ENCODE peak calls at places on chromosomes 6 and 20, in seven cellular contexts. X, Y, L, W, U, S and Q are unnamed samples.

GRCh38 chr6:40803897-40804702 is 216.9 kb upstream of the LRFN2 start:
- DNase-seq in X (no peak), Y (no peak), L (no peak), W (no peak), U (no peak), S (no peak), Q (no peak)

GRCh38 chr20:58094160-58094559 is 134.3 kb downstream of the ANKRD60 start:
- DNase-seq in X (no peak), Y (no peak), L (no peak), W (no peak), U (no peak), S (no peak), Q (no peak)

GRCh38 chr20:45098096-45098773 is 2.7 kb downstream of the KCNS1 start:
- DNase-seq in X (peak), Y (no peak), L (no peak), W (no peak), U (no peak), S (peak), Q (no peak)

GRCh38 chr6:135094403-135094821 is 39.8 kb upstream of the HBS1L start:
- DNase-seq in X (no peak), Y (no peak), L (peak), W (no peak), U (no peak), S (peak), Q (no peak)

GRCh38 chr6:32906539-32906938 is 34.3 kb downstream of the HLA-DMB start:
- DNase-seq in X (no peak), Y (no peak), L (no peak), W (no peak), U (no peak), S (no peak), Q (no peak)

GRCh38 chr6:73606428-73606827 is 47.4 kb downstream of the SLC17A5 start:
- DNase-seq in X (no peak), Y (no peak), L (no peak), W (no peak), U (no peak), S (no peak), Q (no peak)

GRCh38 chr20:54475334-54476287 is at the start of gene DOK5:
- DNase-seq in X (no peak), Y (no peak), L (no peak), W (no peak), U (no peak), S (no peak), Q (no peak)

GRCh38 chr6:340991-341827 is 48.9 kb downstream of the DUSP22 start:
- DNase-seq in X (peak), Y (no peak), L (no peak), W (peak), U (no peak), S (no peak), Q (peak)

GRCh38 chr20:2173186-2173585 is 71.6 kb downstream of the STK35 start:
- DNase-seq in X (no peak), Y (no peak), L (no peak), W (no peak), U (no peak), S (no peak), Q (no peak)

GRCh38 chr6:4581468-4582420 is 194.5 kb upstream of the CDYL start:
- DNase-seq in X (no peak), Y (no peak), L (no peak), W (no peak), U (peak), S (no peak), Q (no peak)

GRCh38 chr6:13373488-13373886 is 45.1 kb upstream of the TBC1D7 start:
- DNase-seq in X (no peak), Y (no peak), L (no peak), W (no peak), U (no peak), S (no peak), Q (no peak)